ENCODE peak calls at places on chromosomes 5 and 9, in eight cellular contexts. L is NCI-H1417 treated with DMSO at 0.1 percent for 48 hours, F is NCI-H2081, J is left lung, I is cardiac muscle cell, M is LNCaP clone FGC, A is HCEC 1CT, G is HuH-7. C is an unnamed sample.

GRCh38 chr5:93621340-93621872 is 38.4 kb downstream of the NR2F1 start:
- DNase-seq in G (peak), L (no peak), M (no peak), F (peak), J (peak), I (peak), A (peak), C (no peak)

GRCh38 chr5:91311697-91312501 is 71.2 kb downstream of the ARRDC3 start:
- DNase-seq in A (peak), M (no peak), I (peak), J (peak), F (peak), G (no peak), L (no peak), C (peak)

GRCh38 chr9:86434039-86434726 is 80.0 kb upstream of the TUT7 start:
- DNase-seq in L (no peak), J (peak), G (peak), M (no peak), F (peak), I (peak), A (peak), C (peak)

GRCh38 chr5:132224721-132225120 is 2.9 kb downstream of the P4HA2 start:
- DNase-seq in G (no peak), J (peak), L (no peak), A (no peak), I (no peak), M (no peak), F (no peak), C (no peak)

GRCh38 chr5:620152-620551 is 8.0 kb downstream of the CEP72 start:
- DNase-seq in M (no peak), I (no peak), J (no peak), L (no peak), F (no peak), A (no peak), G (no peak), C (no peak)

GRCh38 chr9:2780846-2781245 is 63.0 kb downstream of the PUM3 start:
- DNase-seq in J (no peak), A (no peak), G (no peak), I (no peak), L (no peak), M (no peak), F (no peak), C (no peak)

GRCh38 chr5:41835625-41836024 is 34.6 kb downstream of the OXCT1 start:
- DNase-seq in G (no peak), A (peak), L (no peak), J (no peak), M (peak), F (no peak), I (peak), C (peak)

GRCh38 chr5:158195811-158196210 is 336.9 kb upstream of the CLINT1 start:
- DNase-seq in I (no peak), J (no peak), M (no peak), G (no peak), A (no peak), F (no peak), L (no peak), C (no peak)

GRCh38 chr9:3401556-3401955 is 124.2 kb downstream of the RFX3 start:
- DNase-seq in G (no peak), J (no peak), L (peak), F (peak), M (no peak), A (no peak), I (no peak), C (peak)

GRCh38 chr5:67960939-67961338 is 254.6 kb upstream of the PIK3R1 start:
- DNase-seq in L (no peak), M (no peak), G (no peak), A (no peak), F (no peak), J (no peak), I (no peak), C (no peak)

GRCh38 chr9:134432471-134432870 is 106.2 kb downstream of the RXRA start:
- DNase-seq in G (no peak), F (no peak), M (no peak), L (no peak), I (no peak), A (no peak), J (no peak), C (no peak)

GRCh38 chr5:74966151-74967050 is 86.0 kb downstream of the GCNT4 start:
- DNase-seq in I (no peak), A (no peak), J (no peak), F (no peak), L (no peak), G (no peak), M (no peak), C (no peak)

GRCh38 chr5:142674438-142675210 is 11.3 kb downstream of the FGF1 start:
- DNase-seq in G (no peak), A (peak), J (no peak), L (no peak), F (no peak), I (peak), M (no peak), C (no peak)

GRCh38 chr9:110933350-110934001 is 104.8 kb downstream of the LPAR1 start:
- DNase-seq in F (no peak), A (no peak), M (no peak), J (no peak), G (no peak), I (no peak), L (no peak), C (no peak)

GRCh38 chr9:127989094-127989493 is 8.3 kb upstream of the EEIG1 start:
- DNase-seq in J (no peak), F (no peak), L (no peak), M (no peak), I (no peak), A (no peak), G (no peak), C (no peak)

GRCh38 chr9:108673386-108673785 is 182.4 kb downstream of the ACTL7B start:
- DNase-seq in A (peak), J (no peak), M (no peak), L (no peak), G (no peak), F (no peak), I (no peak), C (no peak)

GRCh38 chr5:66929995-66930394 is 266.6 kb downstream of the CD180 start:
- DNase-seq in A (no peak), J (no peak), F (no peak), G (no peak), I (no peak), M (no peak), L (no peak), C (no peak)

GRCh38 chr5:117454716-117455212 is 880.1 kb upstream of the SEMA6A start:
- DNase-seq in I (peak), M (peak), A (no peak), G (peak), L (peak), F (peak), J (peak), C (no peak)

GRCh38 chr5:53362521-53362941 is 117.9 kb upstream of the FST start:
- DNase-seq in J (no peak), A (peak), G (no peak), M (no peak), L (no peak), I (peak), F (no peak), C (no peak)

GRCh38 chr9:21294904-21295538 is 10.1 kb downstream of the IFNA5 start:
- DNase-seq in L (no peak), J (no peak), G (no peak), A (no peak), F (no peak), M (no peak), I (no peak), C (no peak)

GRCh38 chr5:111747336-111747735 is 9.7 kb downstream of the NREP start:
- DNase-seq in A (peak), M (no peak), L (no peak), G (no peak), F (no peak), I (no peak), J (no peak), C (no peak)

GRCh38 chr9:112179816-112180215 is 4.7 kb upstream of the SUSD1 start:
- DNase-seq in G (no peak), A (no peak), M (no peak), I (no peak), L (no peak), J (no peak), F (no peak), C (no peak)

GRCh38 chr5:50744761-50745160 is 78.3 kb downstream of the PARP8 start:
- DNase-seq in I (peak), A (peak), F (peak), L (no peak), M (no peak), G (no peak), J (no peak), C (no peak)

GRCh38 chr5:83987513-83988292 is 267.0 kb upstream of the HAPLN1 start:
- DNase-seq in I (no peak), J (no peak), M (no peak), G (no peak), F (no peak), A (no peak), L (no peak), C (peak)

GRCh38 chr5:2149196-2149541 is 266.4 kb upstream of the IRX4 start:
- DNase-seq in L (no peak), G (no peak), M (no peak), A (no peak), I (peak), J (no peak), F (no peak), C (no peak)

GRCh38 chr9:109593612-109594011 is 95.5 kb upstream of the PTPN3 start:
- DNase-seq in I (no peak), A (no peak), M (no peak), L (no peak), J (no peak), G (no peak), F (peak), C (no peak)

GRCh38 chr5:206406-206805 is 11.5 kb downstream of the CCDC127 start:
- DNase-seq in A (no peak), F (no peak), J (no peak), L (no peak), I (peak), M (peak), G (no peak), C (no peak)

GRCh38 chr5:81962041-81962440 is 9.8 kb upstream of the ATG10 start:
- DNase-seq in M (no peak), J (no peak), I (no peak), A (no peak), L (no peak), G (no peak), F (no peak), C (no peak)

GRCh38 chr9:37486616-37487544 is 1.1 kb downstream of the POLR1E start:
- DNase-seq in G (no peak), A (peak), M (peak), L (no peak), I (peak), J (no peak), F (peak), C (no peak)

GRCh38 chr9:74025402-74025894 is 471.7 kb upstream of the RORB start:
- DNase-seq in A (peak), L (no peak), M (no peak), J (no peak), G (peak), I (peak), F (no peak), C (no peak)

GRCh38 chr9:127035948-127036347 is 86.5 kb downstream of the ANGPTL2 start:
- DNase-seq in L (no peak), G (no peak), I (peak), A (no peak), F (no peak), J (no peak), M (no peak), C (no peak)

GRCh38 chr9:95261890-95262289 is 55.6 kb downstream of the FANCC start:
- DNase-seq in J (no peak), F (no peak), M (no peak), I (peak), L (no peak), A (no peak), G (no peak), C (no peak)

GRCh38 chr5:52668544-52669185 is 119.1 kb upstream of the ITGA1 start:
- DNase-seq in I (no peak), G (no peak), M (no peak), L (no peak), F (no peak), J (peak), A (no peak), C (no peak)

GRCh38 chr9:86098793-86099694 is at the start of gene GOLM1:
- DNase-seq in F (peak), G (peak), L (no peak), A (peak), M (no peak), J (peak), I (peak), C (peak)

GRCh38 chr9:126089789-126090188 is 236.8 kb upstream of the MVB12B start:
- DNase-seq in G (no peak), M (no peak), L (no peak), J (no peak), I (no peak), F (no peak), A (no peak), C (no peak)

GRCh38 chr5:96567188-96567587 is 95.0 kb upstream of the CAST start:
- DNase-seq in M (no peak), A (peak), G (no peak), L (no peak), I (peak), F (no peak), J (no peak), C (no peak)

C was measured in NCI-H2227 treated with DMSO at 0.1 percent for 48 hours.